ENCODE peak calls at places on chromosomes 12 and 14, in eight cellular contexts. Y, Q, C, J, B, N, G and W are unnamed samples. For H3K36me3, the result is how much of the 10 kb centered on the place peaks cover.

GRCh38 chr14:33120966-33121365 is 182.3 kb downstream of the NPAS3 start:
- DNase-seq in Y (no peak), Q (no peak), C (no peak), J (peak), B (no peak), N (no peak), G (no peak), W (no peak)

GRCh38 chr14:103128631-103129300 is 5.5 kb downstream of the TNFAIP2 start:
- DNase-seq in Y (peak), Q (no peak), C (no peak), J (peak), B (no peak), N (no peak), G (no peak), W (no peak)

GRCh38 chr12:53380797-53381738 is 1.1 kb downstream of the SP1 start:
- DNase-seq in Y (no peak), Q (peak), C (no peak), J (peak), B (no peak), N (no peak), G (no peak), W (peak)

GRCh38 chr12:53500119-53500775 is 836 bp upstream of the TARBP2 start:
- DNase-seq in Y (peak), Q (peak), C (no peak), J (peak), B (no peak), N (peak), G (no peak), W (no peak)

GRCh38 chr12:77049767-77050353 is 15.5 kb downstream of the E2F7 start:
- DNase-seq in Y (peak), Q (no peak), C (no peak), J (peak), B (peak), N (no peak), G (peak), W (peak)

GRCh38 chr12:39490500-39491276 is 47.8 kb upstream of the KIF21A start:
- DNase-seq in Y (no peak), Q (no peak), C (no peak), J (peak), B (no peak), N (no peak), G (no peak), W (no peak)

GRCh38 chr12:50101663-50102062 is 2.1 kb upstream of the GPD1 start:
- DNase-seq in Y (peak), Q (no peak), C (no peak), J (peak), B (no peak), N (no peak), G (peak), W (peak)

GRCh38 chr12:25940886-25941285 is 17.6 kb upstream of the RASSF8 start:
- DNase-seq in Y (no peak), Q (no peak), C (no peak), J (no peak), B (no peak), N (no peak), G (no peak), W (no peak)

GRCh38 chr12:6424848-6425247 is 19.9 kb upstream of the CD27 start:
- DNase-seq in Y (no peak), Q (no peak), C (no peak), J (no peak), B (no peak), N (no peak), G (no peak), W (no peak)

GRCh38 chr12:111685322-111685810 is 390 bp downstream of the BRAP start:
- DNase-seq in Y (no peak), Q (peak), C (no peak), J (peak), B (no peak), N (no peak), G (no peak), W (no peak)

DNA sequence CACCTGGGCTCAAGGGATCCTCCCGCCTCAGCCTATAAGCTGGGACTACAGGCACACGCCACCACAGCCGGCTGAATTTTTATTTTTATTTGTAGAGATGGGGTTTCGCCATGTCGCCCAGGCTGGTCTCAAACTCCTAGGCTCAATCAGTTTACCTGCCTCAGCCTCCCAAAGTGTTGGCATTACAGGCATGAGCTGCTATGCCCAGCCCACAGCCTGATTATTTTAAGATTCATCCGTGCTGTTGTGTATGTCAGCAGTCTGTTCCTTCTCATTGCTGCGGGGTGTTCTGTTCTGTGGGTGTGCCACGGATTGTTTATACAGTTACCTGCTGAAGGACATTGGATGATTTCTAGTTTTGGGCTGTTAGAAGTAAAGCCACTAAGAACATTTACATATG is 9.6 kb upstream of the EP400 start:
- DNase-seq in Y (no peak), Q (no peak), C (no peak), J (no peak), B (no peak), N (no peak), G (no peak), W (no peak)
- H3K36me3 ChIP-seq in Y (under half), Q (under half), C (half or more), J (under half), B (under half), N (under half), G (under half), W (under half)

DNA sequence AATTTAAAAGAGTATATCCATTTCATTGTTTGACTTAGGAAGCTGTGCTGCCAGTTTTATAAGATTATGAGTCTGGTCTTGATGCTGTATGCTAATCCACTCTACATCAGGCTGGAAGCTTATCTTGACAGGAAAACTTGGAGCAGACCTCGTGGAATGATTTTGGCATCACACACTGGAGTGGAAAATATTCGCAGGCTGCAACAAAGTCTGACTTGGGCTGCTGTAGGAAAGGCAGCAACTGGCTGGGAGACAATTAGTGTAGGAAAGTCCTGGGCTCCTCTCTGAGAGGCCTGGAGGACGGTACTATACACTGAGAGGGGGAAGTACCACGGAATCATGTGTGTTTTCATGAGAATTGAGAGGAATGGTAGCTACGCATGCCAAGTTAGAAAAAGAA is 383.6 kb downstream of the ETNK1 start:
- DNase-seq in Y (no peak), Q (no peak), C (no peak), J (no peak), B (no peak), N (no peak), G (no peak), W (no peak)
- H3K36me3 ChIP-seq in Y (under half), Q (under half), C (under half), J (under half), B (under half), N (under half), G (under half), W (under half)

DNA sequence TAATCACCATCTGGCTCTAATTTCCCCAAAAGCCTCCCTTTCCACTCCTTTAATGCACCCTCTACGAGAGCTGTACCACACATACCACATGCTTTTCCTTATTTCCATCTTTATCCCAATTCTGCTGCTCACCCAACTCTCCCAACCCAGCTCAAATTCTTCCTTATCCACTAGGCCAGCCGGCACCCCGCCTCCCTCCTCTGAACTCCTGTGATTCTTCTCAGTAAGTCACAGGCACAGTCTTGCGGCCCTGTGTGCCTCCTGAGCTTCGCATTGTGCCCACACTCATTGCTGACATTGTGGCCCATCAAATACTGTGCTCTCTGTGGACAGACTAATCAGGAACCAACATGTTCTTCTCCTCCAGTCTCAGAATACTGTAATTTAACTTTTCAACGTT is 45.4 kb downstream of the APPL2 start:
- DNase-seq in Y (no peak), Q (no peak), C (no peak), J (no peak), B (no peak), N (no peak), G (no peak), W (no peak)
- H3K36me3 ChIP-seq in Y (half or more), Q (under half), C (half or more), J (under half), B (under half), N (under half), G (under half), W (under half)

GRCh38 chr12:11875414-11875935 is 195.3 kb upstream of the BCL2L14 start:
- DNase-seq in Y (no peak), Q (no peak), C (no peak), J (peak), B (no peak), N (no peak), G (peak), W (no peak)

GRCh38 chr12:11876301-11876700 is 194.4 kb upstream of the BCL2L14 start:
- DNase-seq in Y (no peak), Q (no peak), C (no peak), J (no peak), B (no peak), N (no peak), G (no peak), W (no peak)

GRCh38 chr12:11879306-11879705 is 191.4 kb upstream of the BCL2L14 start:
- DNase-seq in Y (no peak), Q (no peak), C (no peak), J (peak), B (no peak), N (no peak), G (no peak), W (no peak)

GRCh38 chr12:11877869-11878780 is 192.6 kb upstream of the BCL2L14 start:
- DNase-seq in Y (peak), Q (peak), C (no peak), J (peak), B (no peak), N (no peak), G (no peak), W (no peak)

DNA sequence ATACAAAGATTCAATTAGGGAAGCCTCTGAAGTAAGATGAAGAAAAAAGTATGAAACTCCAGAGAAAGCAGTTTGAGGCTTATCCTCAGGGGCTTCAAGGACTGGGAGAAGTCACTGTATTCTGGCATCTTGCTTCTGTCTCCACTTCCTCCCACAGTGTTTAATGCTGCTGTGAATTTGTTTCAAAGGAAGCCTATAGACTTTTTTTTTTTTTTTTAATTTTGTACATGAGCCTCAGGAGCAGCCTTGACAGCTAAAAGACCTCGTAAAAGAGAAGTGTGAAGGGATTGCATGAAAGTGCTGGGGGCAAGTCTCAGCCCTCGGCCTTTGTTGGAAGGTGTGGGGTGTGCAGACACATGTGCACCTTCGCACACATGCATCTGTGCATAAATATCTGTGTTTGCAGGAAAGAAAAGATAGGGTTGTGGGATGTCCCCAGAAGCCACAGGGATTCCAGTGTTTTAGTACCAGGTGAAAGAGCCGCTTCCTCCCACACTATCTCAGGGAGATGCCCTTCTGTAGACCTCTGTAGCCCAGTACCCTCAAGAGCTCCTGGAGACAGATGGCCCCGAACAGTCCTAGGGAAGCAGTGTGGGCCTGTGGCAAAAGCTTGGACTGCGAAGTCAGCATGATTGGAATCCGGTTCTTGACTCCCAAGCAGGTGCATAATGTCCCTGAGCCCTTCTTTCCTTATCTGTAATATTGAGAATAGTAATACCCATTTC is 193.5 kb upstream of the BCL2L14 start:
- DNase-seq in Y (no peak), Q (no peak), C (no peak), J (no peak), B (no peak), N (no peak), G (no peak), W (no peak)
- H3K36me3 ChIP-seq in Y (under half), Q (under half), C (under half), J (under half), B (under half), N (under half), G (under half), W (under half)

DNA sequence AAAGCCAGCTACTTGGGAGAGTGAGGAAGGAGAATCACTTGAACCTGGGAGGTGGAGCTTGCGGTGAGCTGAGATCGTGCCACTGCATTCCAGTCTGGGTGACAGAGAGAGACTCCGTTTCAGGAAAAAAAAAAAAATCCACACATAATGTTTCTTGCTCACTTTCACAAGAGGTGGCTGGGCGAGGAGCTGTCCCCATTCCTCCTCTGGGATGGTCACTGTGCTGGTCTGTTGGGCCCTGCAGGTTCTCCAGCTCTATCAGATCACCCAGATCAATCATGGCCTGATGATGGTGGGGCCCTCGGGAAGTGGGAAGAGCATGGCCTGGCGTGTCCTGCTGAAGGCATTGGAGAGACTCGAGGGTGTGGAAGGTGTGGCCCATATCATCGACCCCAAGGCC is 47.3 kb downstream of the DYNC1H1 start:
- DNase-seq in Y (no peak), Q (no peak), C (no peak), J (no peak), B (no peak), N (no peak), G (no peak), W (no peak)
- H3K36me3 ChIP-seq in Y (half or more), Q (under half), C (half or more), J (half or more), B (half or more), N (under half), G (half or more), W (half or more)

DNA sequence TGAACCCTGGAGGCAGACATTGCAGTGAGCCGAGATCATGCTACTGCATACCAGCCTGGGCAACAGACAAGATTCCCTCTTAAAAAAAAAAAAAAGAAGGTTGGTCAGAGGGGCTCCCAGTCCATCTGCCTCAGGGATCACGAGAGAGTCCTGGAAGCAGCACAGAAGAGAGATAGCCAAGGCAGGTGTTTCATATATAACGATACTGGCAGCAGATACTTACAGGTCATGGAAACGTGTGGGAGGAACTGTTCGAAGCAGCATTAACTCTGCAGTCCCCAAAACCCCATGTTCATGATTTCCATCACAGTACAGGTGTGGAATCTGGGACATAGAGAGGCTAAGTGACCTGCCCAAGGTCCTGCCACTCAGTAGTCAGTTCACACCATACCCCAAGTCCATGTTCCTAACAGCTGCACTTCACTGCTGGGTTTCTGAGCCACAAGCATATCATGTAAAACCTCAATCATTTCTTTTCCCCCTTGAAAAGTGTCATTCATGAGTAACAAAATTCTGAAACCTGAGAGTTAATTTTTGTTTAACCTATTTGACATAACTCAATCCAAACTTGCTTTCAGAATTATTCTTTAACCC is 16.7 kb downstream of the CDK2AP1 start:
- DNase-seq in Y (no peak), Q (no peak), C (no peak), J (no peak), B (no peak), N (no peak), G (no peak), W (no peak)
- H3K36me3 ChIP-seq in Y (half or more), Q (under half), C (half or more), J (under half), B (under half), N (under half), G (under half), W (half or more)

DNA sequence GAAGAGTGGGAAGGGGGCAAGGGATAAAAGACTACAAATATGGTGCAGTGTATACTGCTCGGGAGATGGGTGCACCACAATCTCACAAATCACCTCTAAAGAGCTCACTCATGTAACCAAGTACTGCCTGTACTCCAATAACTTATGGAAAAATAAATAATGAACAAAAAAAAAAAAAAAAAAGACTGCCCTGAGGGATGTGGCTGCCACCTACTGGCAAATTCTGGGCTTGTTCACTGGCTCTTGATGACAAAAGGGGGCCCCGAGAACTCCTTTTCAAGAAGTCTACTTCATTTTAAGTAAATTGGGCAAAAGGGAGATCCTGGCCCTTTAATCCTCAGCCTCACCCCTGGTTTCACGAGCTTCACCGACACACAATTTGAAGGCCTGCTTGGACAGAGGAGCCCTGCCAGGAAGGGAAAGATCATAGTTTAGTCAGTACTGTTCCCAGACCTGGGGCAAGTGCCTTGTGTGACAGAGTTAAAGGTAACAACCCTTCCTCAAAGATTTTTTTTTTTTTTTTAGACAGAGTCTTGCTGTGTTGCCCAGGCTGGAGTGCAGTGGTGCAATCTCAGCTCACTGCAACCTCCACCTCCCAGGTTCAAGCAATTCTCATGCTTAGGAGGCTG is 26.1 kb upstream of the STAC3 start:
- DNase-seq in Y (no peak), Q (no peak), C (no peak), J (peak), B (no peak), N (no peak), G (peak), W (peak)
- H3K36me3 ChIP-seq in Y (under half), Q (under half), C (half or more), J (under half), B (under half), N (under half), G (under half), W (under half)

GRCh38 chr12:12796171-12796570 is 10.7 kb downstream of the APOLD1 start:
- DNase-seq in Y (no peak), Q (no peak), C (no peak), J (no peak), B (no peak), N (no peak), G (no peak), W (no peak)
- H3K36me3 ChIP-seq in Y (under half), Q (under half), C (under half), J (under half), B (under half), N (under half), G (under half), W (under half)

DNA sequence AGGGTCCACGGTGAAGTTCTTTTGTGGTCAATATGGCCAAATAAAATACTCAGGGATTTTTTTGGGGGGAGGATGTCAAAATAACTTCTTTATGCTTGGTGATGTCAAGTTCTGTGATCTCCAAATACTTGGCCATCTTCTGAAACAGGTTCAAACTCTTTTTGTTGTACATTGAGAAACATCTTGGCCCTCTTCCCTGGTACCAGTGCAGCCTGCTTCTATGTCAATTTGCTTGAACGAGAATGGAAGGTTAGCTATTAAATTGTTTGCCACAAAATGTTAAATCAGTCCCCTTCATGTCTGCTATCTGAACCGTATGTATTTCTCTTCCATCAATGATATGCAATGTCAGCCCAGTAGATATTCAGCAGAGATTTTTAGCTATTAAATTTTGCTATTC is 6.1 kb upstream of the CRADD start:
- DNase-seq in Y (no peak), Q (no peak), C (peak), J (no peak), B (no peak), N (no peak), G (no peak), W (no peak)
- H3K36me3 ChIP-seq in Y (under half), Q (under half), C (under half), J (under half), B (under half), N (under half), G (under half), W (under half)